ENCODE peak calls at places on chromosomes 6 and 20, in ten cellular contexts. A is GM12892, T is prostate gland, G is H1, V is HCT116, X is transverse colon, C is HepG2, W is thyroid gland, Z is heart left ventricle, S is breast epithelium. Q is an unnamed sample.

GRCh38 chr6:3796396-3796795 is 44.9 kb upstream of the PXDC1 start:
- DNase-seq in C (no peak), Z (peak; percentile 68), S (peak; percentile 44), W (peak; percentile 18), X (no peak), V (no peak), T (no peak), G (no peak), A (no peak), Q (peak; percentile 53)

GRCh38 chr6:99282479-99283062 is 66.9 kb downstream of the FAXC start:
- DNase-seq in T (no peak), W (no peak), C (no peak), A (no peak), X (no peak), G (no peak), Z (no peak), V (peak; percentile 7), S (no peak), Q (no peak)

GRCh38 chr6:30238178-30238795 is 25.1 kb upstream of the TRIM26 start:
- DNase-seq in C (peak; percentile 60), X (no peak), T (no peak), Z (no peak), A (peak; percentile 21), V (peak; percentile 27), S (no peak), W (no peak), G (no peak), Q (no peak)

GRCh38 chr6:44495036-44495901 is 107.8 kb downstream of the CDC5L start:
- DNase-seq in A (no peak), W (no peak), X (no peak), V (no peak), T (no peak), C (no peak), G (no peak), Z (no peak), S (no peak), Q (no peak)

GRCh38 chr20:32991386-32991785 is 12.8 kb downstream of the SUN5 start:
- DNase-seq in V (no peak), G (no peak), X (no peak), C (no peak), S (no peak), Z (no peak), A (no peak), W (no peak), T (no peak), Q (no peak)

GRCh38 chr6:120869397-120869796 is 464.9 kb downstream of the TBC1D32 start:
- DNase-seq in W (no peak), Z (no peak), T (no peak), V (no peak), C (no peak), G (no peak), S (no peak), A (no peak), X (no peak), Q (no peak)

GRCh38 chr6:1263850-1264377 is 48.0 kb upstream of the FOXQ1 start:
- DNase-seq in Z (no peak), C (peak; percentile 99), V (no peak), A (no peak), W (no peak), G (no peak), S (no peak), X (no peak), T (no peak), Q (no peak)

GRCh38 chr20:17061721-17062120 is 165.1 kb upstream of the PCSK2 start:
- DNase-seq in Z (no peak), X (no peak), T (no peak), A (no peak), V (no peak), C (no peak), W (no peak), S (no peak), G (no peak), Q (no peak)

GRCh38 chr6:1724124-1724523 is 114.4 kb downstream of the FOXC1 start:
- DNase-seq in W (peak; percentile 35), C (no peak), S (no peak), A (no peak), Z (no peak), V (no peak), G (peak; percentile 38), T (no peak), X (no peak), Q (no peak)

GRCh38 chr6:149634315-149634714 is 14.2 kb downstream of the KATNA1 start:
- DNase-seq in C (no peak), G (no peak), S (no peak), X (no peak), W (no peak), Z (no peak), T (no peak), V (no peak), A (no peak), Q (no peak)

GRCh38 chr6:66496659-66497058 is 789.6 kb upstream of the EYS start:
- DNase-seq in G (no peak), W (no peak), X (no peak), Z (no peak), A (no peak), T (no peak), C (peak; percentile 50), V (no peak), S (no peak), Q (no peak)

GRCh38 chr6:41488392-41489129 is 57.6 kb upstream of the FOXP4 start:
- DNase-seq in Z (no peak), S (no peak), C (peak; percentile 51), W (peak; percentile 10), A (no peak), G (no peak), T (no peak), V (no peak), X (peak; percentile 9), Q (peak; percentile 73)

GRCh38 chr6:14280766-14281293 is 163.3 kb downstream of the CD83 start:
- DNase-seq in Z (no peak), T (no peak), X (no peak), A (no peak), W (peak; percentile 35), C (no peak), S (no peak), V (no peak), G (peak; percentile 56), Q (no peak)

GRCh38 chr6:89792881-89793280 is 26.7 kb downstream of the MDN1 start:
- DNase-seq in X (peak; percentile 13), W (no peak), A (no peak), Z (no peak), V (peak; percentile 8), C (peak; percentile 52), G (no peak), T (no peak), S (no peak), Q (no peak)

GRCh38 chr6:128511518-128511917 is 8.9 kb downstream of the PTPRK start:
- DNase-seq in T (no peak), X (no peak), Z (no peak), A (no peak), W (no peak), G (no peak), C (no peak), S (no peak), V (no peak), Q (no peak)

GRCh38 chr20:46057856-46058655 is 29.0 kb downstream of the SLC12A5 start:
- DNase-seq in G (no peak), Z (peak; percentile 38), V (no peak), A (no peak), W (peak; percentile 10), C (no peak), S (no peak), T (no peak), X (peak; percentile 16), Q (peak; percentile 34)

GRCh38 chr6:118660218-118660569 is 8.8 kb upstream of the CEP85L start:
- DNase-seq in X (no peak), G (no peak), A (no peak), S (no peak), C (no peak), Z (peak; percentile 19), W (no peak), V (no peak), T (peak; percentile 7), Q (peak; percentile 22)

GRCh38 chr6:47044418-47044817 is 2.3 kb upstream of the ADGRF1 start:
- DNase-seq in G (no peak), Z (no peak), T (peak; percentile 29), A (no peak), C (no peak), X (peak; percentile 17), S (no peak), W (no peak), V (peak; percentile 65), Q (no peak)

GRCh38 chr6:26213334-26214075 is 126.3 kb downstream of the HFE start:
- DNase-seq in C (no peak), A (no peak), W (no peak), G (no peak), S (no peak), T (no peak), X (no peak), V (no peak), Z (no peak), Q (no peak)
- TF ChIP-seq POLR2A in C (no peak), A (no peak), W (no peak), G (no peak), S (no peak), T (no peak), X (no peak), V (no peak), Z (no peak), Q (no peak)

GRCh38 chr20:25584905-25585704 is at the start of gene NINL:
- DNase-seq in T (peak; percentile 49), S (peak; percentile 34), G (peak; percentile 47), Z (peak; percentile 60), A (peak; percentile 32), C (peak; percentile 82), X (peak; percentile 47), V (no peak), W (peak; percentile 74), Q (peak; percentile 55)
- TF ChIP-seq POLR2A in T (peak; percentile 60), S (no peak), G (peak; percentile 89), Z (peak; percentile 30), A (no peak), C (peak; percentile 96), X (peak; percentile 30), V (peak; percentile 57), W (peak; percentile 35), Q (peak; percentile 50)

DNA sequence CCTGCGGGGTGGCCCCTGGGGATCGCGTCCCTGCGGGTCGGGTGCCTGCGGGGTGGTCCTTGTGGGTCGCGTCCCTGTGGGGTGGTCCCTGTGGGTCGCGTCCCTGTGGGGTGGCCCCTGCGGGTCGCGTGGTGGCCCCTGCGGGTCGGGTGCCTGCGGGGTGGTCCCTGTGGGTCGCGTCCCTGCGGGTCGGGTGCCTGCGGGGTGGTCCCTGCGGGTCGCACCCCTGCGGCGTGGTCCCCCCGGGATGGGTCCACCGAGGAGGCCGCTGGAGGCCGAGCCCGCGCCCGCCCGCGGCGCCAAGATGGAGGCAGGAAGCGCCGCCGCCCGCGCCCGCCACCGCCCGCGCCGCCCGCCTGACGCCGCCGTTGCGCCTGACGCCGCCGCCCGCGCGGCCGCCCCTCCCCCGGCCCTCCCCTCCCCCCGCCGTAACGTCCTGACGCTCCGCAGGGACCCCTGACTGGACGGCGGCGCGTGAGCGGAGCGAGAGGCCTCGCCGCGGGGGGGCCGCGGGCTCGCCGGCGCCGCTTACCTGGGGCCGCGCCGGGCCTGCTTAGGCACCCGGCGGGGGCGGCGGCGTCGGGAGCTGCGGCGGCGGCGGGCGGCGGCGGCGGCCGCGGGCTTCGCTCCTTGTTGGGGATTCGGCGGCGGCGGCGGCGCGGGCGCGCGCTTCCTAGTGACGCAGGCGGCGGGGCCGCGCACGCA is at the start of gene GMEB2:
- DNase-seq in C (peak; percentile 69), G (no peak), V (peak; percentile 21), Z (peak; percentile 86), A (peak; percentile 86), W (no peak), S (peak; percentile 55), X (peak; percentile 76), T (peak; percentile 65), Q (peak; percentile 78)
- TF ChIP-seq POLR2A in C (peak; percentile 83), G (peak; percentile 77), V (peak; percentile 32), Z (peak; percentile 76), A (peak; percentile 64), W (peak; percentile 67), S (no peak), X (peak; percentile 23), T (peak; percentile 41), Q (peak; percentile 21)

GRCh38 chr6:26131618-26132017 is 44.4 kb downstream of the HFE start:
- DNase-seq in A (no peak), W (no peak), C (no peak), G (no peak), T (no peak), Z (no peak), S (no peak), X (no peak), V (no peak), Q (no peak)
- TF ChIP-seq POLR2A in A (no peak), W (no peak), C (no peak), G (no peak), T (no peak), Z (no peak), S (no peak), X (no peak), V (no peak), Q (no peak)

Q was measured in uterus.